ENCODE peak calls at places on chromosomes 1 and 21, in seven cellular contexts. One of them, this sample, is unnamed.

GRCh38 chr1:161139765-161140164 is 7.3 kb upstream of the DEDD start:
- DNase-seq in memory B cell: peak
- DNase-seq in hypothalamus: no peak
- DNase-seq in fibroblast of pulmonary artery: peak
- DNase-seq in aorta: no peak
- DNase-seq in fibroblast of the aortic adventitia: peak
- DNase-seq in MV-4-11: peak
- DNase-seq in this sample: peak

GRCh38 chr1:147750618-147751217 is 9.7 kb downstream of the GJA5 start:
- DNase-seq in fibroblast of the aortic adventitia: no peak
- DNase-seq in hypothalamus: no peak
- DNase-seq in memory B cell: no peak
- DNase-seq in MV-4-11: no peak
- DNase-seq in aorta: no peak
- DNase-seq in fibroblast of pulmonary artery: no peak
- DNase-seq in this sample: no peak

GRCh38 chr21:33794586-33794985 is 121.0 kb downstream of the ATP5PO start:
- DNase-seq in fibroblast of the aortic adventitia: no peak
- DNase-seq in aorta: no peak
- DNase-seq in memory B cell: no peak
- DNase-seq in fibroblast of pulmonary artery: no peak
- DNase-seq in hypothalamus: no peak
- DNase-seq in MV-4-11: no peak
- DNase-seq in this sample: no peak

GRCh38 chr1:101592861-101593260 is 356.0 kb downstream of the S1PR1 start:
- DNase-seq in fibroblast of the aortic adventitia: no peak
- DNase-seq in aorta: no peak
- DNase-seq in MV-4-11: no peak
- DNase-seq in memory B cell: no peak
- DNase-seq in hypothalamus: no peak
- DNase-seq in fibroblast of pulmonary artery: peak
- DNase-seq in this sample: no peak

GRCh38 chr1:42419449-42419848 is 36.4 kb downstream of the ZMYND12 start:
- DNase-seq in memory B cell: no peak
- DNase-seq in MV-4-11: no peak
- DNase-seq in hypothalamus: no peak
- DNase-seq in fibroblast of the aortic adventitia: peak
- DNase-seq in fibroblast of pulmonary artery: peak
- DNase-seq in aorta: no peak
- DNase-seq in this sample: no peak

GRCh38 chr1:107141491-107142369 is 891 bp downstream of the NTNG1 start:
- DNase-seq in fibroblast of pulmonary artery: peak
- DNase-seq in fibroblast of the aortic adventitia: peak
- DNase-seq in hypothalamus: no peak
- DNase-seq in memory B cell: peak
- DNase-seq in aorta: peak
- DNase-seq in MV-4-11: no peak
- DNase-seq in this sample: peak

GRCh38 chr1:117562581-117563491 is 43.0 kb upstream of the TENT5C start:
- DNase-seq in aorta: no peak
- DNase-seq in hypothalamus: no peak
- DNase-seq in memory B cell: no peak
- DNase-seq in fibroblast of pulmonary artery: no peak
- DNase-seq in fibroblast of the aortic adventitia: no peak
- DNase-seq in MV-4-11: no peak
- DNase-seq in this sample: no peak

GRCh38 chr1:118948351-118948750 is 39.8 kb downstream of the TBX15 start:
- DNase-seq in hypothalamus: no peak
- DNase-seq in MV-4-11: no peak
- DNase-seq in fibroblast of pulmonary artery: no peak
- DNase-seq in fibroblast of the aortic adventitia: no peak
- DNase-seq in aorta: no peak
- DNase-seq in memory B cell: no peak
- DNase-seq in this sample: no peak

GRCh38 chr1:145707183-145707867 is at the start of gene PDZK1:
- DNase-seq in MV-4-11: no peak
- DNase-seq in fibroblast of the aortic adventitia: no peak
- DNase-seq in memory B cell: no peak
- DNase-seq in aorta: no peak
- DNase-seq in fibroblast of pulmonary artery: no peak
- DNase-seq in hypothalamus: no peak
- DNase-seq in this sample: no peak

GRCh38 chr1:50080904-50081586 is 27.7 kb upstream of the ELAVL4 start:
- DNase-seq in fibroblast of pulmonary artery: no peak
- DNase-seq in memory B cell: no peak
- DNase-seq in hypothalamus: no peak
- DNase-seq in aorta: no peak
- DNase-seq in fibroblast of the aortic adventitia: no peak
- DNase-seq in MV-4-11: no peak
- DNase-seq in this sample: no peak

GRCh38 chr1:202593845-202594244 is 116.4 kb downstream of the SYT2 start:
- DNase-seq in aorta: no peak
- DNase-seq in fibroblast of the aortic adventitia: peak
- DNase-seq in hypothalamus: no peak
- DNase-seq in fibroblast of pulmonary artery: no peak
- DNase-seq in MV-4-11: no peak
- DNase-seq in memory B cell: no peak
- DNase-seq in this sample: peak

GRCh38 chr1:206672844-206673758 is 11.6 kb upstream of the MAPKAPK2 start:
- DNase-seq in aorta: no peak
- DNase-seq in hypothalamus: no peak
- DNase-seq in fibroblast of pulmonary artery: peak
- DNase-seq in fibroblast of the aortic adventitia: peak
- DNase-seq in memory B cell: no peak
- DNase-seq in MV-4-11: peak
- DNase-seq in this sample: peak

GRCh38 chr1:40650075-40650474 is 15.4 kb downstream of the RIMS3 start:
- DNase-seq in hypothalamus: no peak
- DNase-seq in MV-4-11: no peak
- DNase-seq in fibroblast of the aortic adventitia: no peak
- DNase-seq in fibroblast of pulmonary artery: peak
- DNase-seq in aorta: no peak
- DNase-seq in memory B cell: no peak
- DNase-seq in this sample: no peak

GRCh38 chr1:236167154-236167553 is 24.8 kb downstream of the GPR137B start:
- DNase-seq in MV-4-11: no peak
- DNase-seq in hypothalamus: no peak
- DNase-seq in fibroblast of pulmonary artery: no peak
- DNase-seq in memory B cell: no peak
- DNase-seq in fibroblast of the aortic adventitia: no peak
- DNase-seq in aorta: no peak
- DNase-seq in this sample: no peak

GRCh38 chr1:37628026-37628556 is 6.6 kb downstream of the RSPO1 start:
- DNase-seq in MV-4-11: peak
- DNase-seq in hypothalamus: no peak
- DNase-seq in fibroblast of pulmonary artery: no peak
- DNase-seq in memory B cell: no peak
- DNase-seq in fibroblast of the aortic adventitia: no peak
- DNase-seq in aorta: no peak
- DNase-seq in this sample: no peak

GRCh38 chr1:48177257-48177656 is 45.3 kb upstream of the SLC5A9 start:
- DNase-seq in memory B cell: no peak
- DNase-seq in hypothalamus: no peak
- DNase-seq in fibroblast of pulmonary artery: no peak
- DNase-seq in MV-4-11: no peak
- DNase-seq in aorta: no peak
- DNase-seq in fibroblast of the aortic adventitia: no peak
- DNase-seq in this sample: no peak

GRCh38 chr1:53368314-53369033 is 40.6 kb upstream of the LRP8 start:
- DNase-seq in fibroblast of pulmonary artery: no peak
- DNase-seq in MV-4-11: peak
- DNase-seq in fibroblast of the aortic adventitia: no peak
- DNase-seq in aorta: peak
- DNase-seq in hypothalamus: no peak
- DNase-seq in memory B cell: no peak
- DNase-seq in this sample: no peak

GRCh38 chr1:54519709-54520108 is 28.3 kb upstream of the ACOT11 start:
- DNase-seq in MV-4-11: no peak
- DNase-seq in aorta: no peak
- DNase-seq in memory B cell: no peak
- DNase-seq in hypothalamus: no peak
- DNase-seq in fibroblast of the aortic adventitia: no peak
- DNase-seq in fibroblast of pulmonary artery: no peak
- DNase-seq in this sample: no peak

GRCh38 chr1:53334781-53335180 is 6.9 kb upstream of the LRP8 start:
- DNase-seq in aorta: no peak
- DNase-seq in MV-4-11: no peak
- DNase-seq in fibroblast of pulmonary artery: no peak
- DNase-seq in memory B cell: no peak
- DNase-seq in fibroblast of the aortic adventitia: no peak
- DNase-seq in hypothalamus: no peak
- DNase-seq in this sample: no peak

GRCh38 chr1:174191255-174191906 is 32.1 kb downstream of the RABGAP1L start:
- DNase-seq in memory B cell: no peak
- DNase-seq in aorta: no peak
- DNase-seq in MV-4-11: no peak
- DNase-seq in fibroblast of pulmonary artery: peak
- DNase-seq in hypothalamus: no peak
- DNase-seq in fibroblast of the aortic adventitia: peak
- DNase-seq in this sample: peak

GRCh38 chr1:3219005-3219724 is 150.2 kb downstream of the PRDM16 start:
- DNase-seq in fibroblast of pulmonary artery: peak
- DNase-seq in fibroblast of the aortic adventitia: peak
- DNase-seq in MV-4-11: no peak
- DNase-seq in aorta: peak
- DNase-seq in hypothalamus: peak
- DNase-seq in memory B cell: no peak
- DNase-seq in this sample: peak

GRCh38 chr1:39952359-39953110 is 2.4 kb upstream of the MFSD2A start:
- DNase-seq in fibroblast of pulmonary artery: peak
- DNase-seq in fibroblast of the aortic adventitia: peak
- DNase-seq in aorta: no peak
- DNase-seq in memory B cell: no peak
- DNase-seq in MV-4-11: peak
- DNase-seq in hypothalamus: peak
- DNase-seq in this sample: peak

GRCh38 chr21:26457817-26458216 is 115.3 kb downstream of the CYYR1 start:
- DNase-seq in MV-4-11: peak
- DNase-seq in fibroblast of the aortic adventitia: peak
- DNase-seq in memory B cell: no peak
- DNase-seq in aorta: no peak
- DNase-seq in hypothalamus: no peak
- DNase-seq in fibroblast of pulmonary artery: peak
- DNase-seq in this sample: peak

GRCh38 chr1:4637616-4638346 is 16.6 kb upstream of the AJAP1 start:
- DNase-seq in memory B cell: no peak
- DNase-seq in MV-4-11: no peak
- DNase-seq in hypothalamus: no peak
- DNase-seq in fibroblast of the aortic adventitia: no peak
- DNase-seq in fibroblast of pulmonary artery: no peak
- DNase-seq in aorta: no peak
- DNase-seq in this sample: no peak

GRCh38 chr21:40685121-40685630 is 161.8 kb downstream of the DSCAM start:
- DNase-seq in hypothalamus: no peak
- DNase-seq in memory B cell: no peak
- DNase-seq in aorta: no peak
- DNase-seq in fibroblast of the aortic adventitia: no peak
- DNase-seq in MV-4-11: no peak
- DNase-seq in fibroblast of pulmonary artery: no peak
- DNase-seq in this sample: no peak

This sample was measured in AG10803.